ENCODE peak calls at places on chromosome 3, in seven cellular contexts. K is AG10803, G is amniotic epithelial cell, Z is RCC 7860, F is endothelial cell, P is Caki2, I is omental fat pad. W is an unnamed sample.

GRCh38 chr3:177881330-177881729 is 654.9 kb upstream of the KCNMB2 start:
- DNase-seq in I (no peak), P (no peak), G (no peak), F (no peak), Z (no peak), K (peak; percentile 48), W (no peak)

GRCh38 chr3:162134571-162134970 is 638.0 kb downstream of the OTOL1 start:
- DNase-seq in Z (no peak), G (no peak), K (no peak), I (no peak), P (no peak), F (no peak), W (no peak)

GRCh38 chr3:188693435-188693834 is 478.3 kb upstream of the TPRG1 start:
- DNase-seq in Z (no peak), K (no peak), P (no peak), I (no peak), F (no peak), G (no peak), W (no peak)

GRCh38 chr3:58487140-58487886 is 4.6 kb upstream of the KCTD6 start:
- DNase-seq in Z (peak; percentile 63), I (no peak), G (peak; percentile 61), P (peak; percentile 60), F (no peak), K (peak; percentile 63), W (peak; percentile 72)

GRCh38 chr3:13073042-13073906 is at the start of gene IQSEC1:
- DNase-seq in P (no peak), G (no peak), K (no peak), Z (no peak), I (no peak), F (peak; percentile 59), W (peak; percentile 52)

GRCh38 chr3:73623996-73624362 is 762 bp downstream of the PDZRN3 start:
- DNase-seq in P (no peak), I (no peak), K (peak; percentile 78), F (peak; percentile 51), Z (no peak), G (peak; percentile 52), W (peak; percentile 77)

GRCh38 chr3:112742934-112743333 is 102.0 kb upstream of the CCDC80 start:
- DNase-seq in G (no peak), P (no peak), I (no peak), Z (no peak), F (no peak), K (no peak), W (no peak)

GRCh38 chr3:44981751-44982150 is 5.7 kb downstream of the EXOSC7 start:
- DNase-seq in Z (no peak), F (no peak), K (no peak), P (no peak), G (no peak), I (no peak), W (no peak)

GRCh38 chr3:45381168-45381852 is 7.1 kb upstream of the LARS2 start:
- DNase-seq in I (no peak), Z (no peak), K (no peak), F (no peak), P (no peak), G (no peak), W (no peak)

GRCh38 chr3:140832883-140833282 is 108.8 kb upstream of the SLC25A36 start:
- DNase-seq in K (no peak), F (no peak), Z (no peak), G (no peak), I (no peak), P (no peak), W (no peak)

GRCh38 chr3:122936335-122936734 is 91.2 kb downstream of the SEMA5B start:
- DNase-seq in K (no peak), G (peak; percentile 20), F (no peak), I (no peak), Z (no peak), P (no peak), W (no peak)

GRCh38 chr3:51703026-51703775 is 3.7 kb upstream of the GRM2 start:
- DNase-seq in I (no peak), G (no peak), P (no peak), F (no peak), K (no peak), Z (no peak), W (no peak)